ENCODE peak calls at places on chromosomes 5 and 9, in four cellular contexts. N is omental fat pad; C is CD8-positive, alpha-beta T cell; W is cardiac fibroblast. I is an unnamed sample.
A peak's percentile ranks its signal among the peaks of the same experiment; 100 is the strongest.

GRCh38 chr9:137103206-137103999 is 11.1 kb downstream of the DPP7 start:
- DNase-seq in N (no peak), C (no peak), W (no peak), I (no peak)

GRCh38 chr5:145697251-145698016 is 137.7 kb downstream of the PRELID2 start:
- DNase-seq in N (no peak), C (no peak), W (peak; percentile 77), I (no peak)

GRCh38 chr5:56819027-56819881 is 3.9 kb downstream of the MAP3K1 start:
- DNase-seq in N (no peak), C (no peak), W (peak; percentile 25), I (no peak)

GRCh38 chr9:27726244-27727141 is 153.2 kb upstream of the C9orf72 start:
- DNase-seq in N (no peak), C (peak; percentile 2), W (peak; percentile 75), I (peak; percentile 51)

GRCh38 chr5:141707535-141707934 is 25.5 kb upstream of the ARAP3 start:
- DNase-seq in N (no peak), C (no peak), W (no peak), I (no peak)

GRCh38 chr5:173774212-173774850 is 113.8 kb upstream of the CPEB4 start:
- DNase-seq in N (no peak), C (no peak), W (no peak), I (no peak)

GRCh38 chr5:112533315-112533867 is 114.3 kb upstream of the EPB41L4A start:
- DNase-seq in N (no peak), C (no peak), W (no peak), I (no peak)

GRCh38 chr5:111670826-111671492 is 86.0 kb downstream of the NREP start:
- DNase-seq in N (no peak), C (no peak), W (no peak), I (no peak)

GRCh38 chr5:82045526-82046267 is 73.9 kb downstream of the ATG10 start:
- DNase-seq in N (no peak), C (no peak), W (peak; percentile 58), I (no peak)

GRCh38 chr5:154943527-154943926 is 2.7 kb downstream of the MRPL22 start:
- DNase-seq in N (no peak), C (no peak), W (no peak), I (no peak)

GRCh38 chr9:38154501-38155421 is 85.7 kb upstream of the SHB start:
- DNase-seq in N (no peak), C (no peak), W (no peak), I (peak; percentile 65)

GRCh38 chr5:157473383-157474370 is 13.7 kb downstream of the NIPAL4 start:
- DNase-seq in N (no peak), C (no peak), W (peak; percentile 31), I (no peak)

GRCh38 chr9:68802525-68803015 is 97.5 kb downstream of the PIP5K1B start:
- DNase-seq in N (no peak), C (no peak), W (no peak), I (no peak)

GRCh38 chr5:171762016-171762415 is 23.6 kb upstream of the SMIM23 start:
- DNase-seq in N (no peak), C (no peak), W (no peak), I (no peak)

GRCh38 chr9:108108802-108109448 is 619.4 kb upstream of the KLF4 start:
- DNase-seq in N (no peak), C (no peak), W (peak; percentile 49), I (no peak)

GRCh38 chr5:180959661-180960060 is 29.0 kb upstream of the BTNL3 start:
- DNase-seq in N (no peak), C (no peak), W (no peak), I (no peak)

GRCh38 chr9:125240649-125240999 is 519 bp downstream of the HSPA5 start:
- DNase-seq in N (no peak), C (peak; percentile 17), W (peak; percentile 40), I (peak; percentile 37)

GRCh38 chr9:22088372-22089063 is 79.4 kb upstream of the CDKN2B start:
- DNase-seq in N (no peak), C (no peak), W (no peak), I (no peak)

GRCh38 chr9:98287383-98287782 is 31.9 kb upstream of the TBC1D2 start:
- DNase-seq in N (no peak), C (no peak), W (peak; percentile 10), I (no peak)

GRCh38 chr5:58615931-58616330 is 33.1 kb downstream of the RAB3C start:
- DNase-seq in N (no peak), C (no peak), W (no peak), I (no peak)

GRCh38 chr5:31449175-31449574 is 82.7 kb downstream of the DROSHA start:
- DNase-seq in N (no peak), C (no peak), W (peak; percentile 32), I (no peak)

GRCh38 chr5:142888469-142889085 is 118.4 kb downstream of the ARHGAP26 start:
- DNase-seq in N (no peak), C (no peak), W (peak; percentile 75), I (no peak)

GRCh38 chr5:83387041-83387440 is 84.5 kb upstream of the VCAN start:
- DNase-seq in N (no peak), C (no peak), W (no peak), I (no peak)

GRCh38 chr9:131995382-131995781 is 84.3 kb downstream of the MED27 start:
- DNase-seq in N (no peak), C (no peak), W (no peak), I (no peak)

GRCh38 chr9:114276908-114277821 is 45.7 kb upstream of the ORM1 start:
- DNase-seq in N (peak; percentile 25), C (no peak), W (peak; percentile 88), I (peak; percentile 82)

GRCh38 chr9:124271660-124272059 is 13.9 kb downstream of the NEK6 start:
- DNase-seq in N (no peak), C (no peak), W (no peak), I (no peak)

GRCh38 chr9:71592400-71592799 is 175.9 kb downstream of the CEMIP2 start:
- DNase-seq in N (no peak), C (no peak), W (no peak), I (no peak)

GRCh38 chr5:116575635-116576042 is 1.0 kb upstream of the SEMA6A start:
- DNase-seq in N (no peak), C (no peak), W (peak; percentile 3), I (no peak)

GRCh38 chr5:169084775-169085566 is 216.0 kb downstream of the SLIT3 start:
- DNase-seq in N (no peak), C (no peak), W (no peak), I (peak; percentile 21)

GRCh38 chr5:120174089-120174488 is 290.0 kb upstream of the PRR16 start:
- DNase-seq in N (no peak), C (no peak), W (no peak), I (no peak)

GRCh38 chr5:87536365-87536764 is 123.6 kb upstream of the CCNH start:
- DNase-seq in N (no peak), C (no peak), W (no peak), I (no peak)

GRCh38 chr5:87541033-87541432 is 128.3 kb upstream of the CCNH start:
- DNase-seq in N (peak; percentile 40), C (no peak), W (peak; percentile 67), I (no peak)

GRCh38 chr5:87541668-87542067 is 128.9 kb upstream of the CCNH start:
- DNase-seq in N (no peak), C (no peak), W (no peak), I (no peak)

GRCh38 chr5:87539839-87540238 is 127.1 kb upstream of the CCNH start:
- DNase-seq in N (no peak), C (no peak), W (no peak), I (no peak)
- TF ChIP-seq CTCF in N (no peak), C (no peak), W (no peak), I (no peak)

GRCh38 chr9:20205821-20206220 is 416.5 kb downstream of the MLLT3 start:
- DNase-seq in N (no peak), C (no peak), W (no peak), I (no peak)
- TF ChIP-seq CTCF in N (no peak), C (no peak), W (no peak), I (no peak)

GRCh38 chr9:76396597-76396996 is 2.4 kb upstream of the RFK start:
- DNase-seq in N (no peak), C (no peak), W (no peak), I (no peak)

GRCh38 chr9:76395381-76395780 is 1.2 kb upstream of the RFK start:
- DNase-seq in N (no peak), C (no peak), W (no peak), I (peak; percentile 56)

GRCh38 chr9:76394896-76395244 is 644 bp upstream of the RFK start:
- DNase-seq in N (no peak), C (peak; percentile 34), W (peak; percentile 44), I (peak; percentile 89)

GRCh38 chr9:76396144-76396543 is 1.9 kb upstream of the RFK start:
- DNase-seq in N (no peak), C (no peak), W (no peak), I (peak; percentile 58)

DNA sequence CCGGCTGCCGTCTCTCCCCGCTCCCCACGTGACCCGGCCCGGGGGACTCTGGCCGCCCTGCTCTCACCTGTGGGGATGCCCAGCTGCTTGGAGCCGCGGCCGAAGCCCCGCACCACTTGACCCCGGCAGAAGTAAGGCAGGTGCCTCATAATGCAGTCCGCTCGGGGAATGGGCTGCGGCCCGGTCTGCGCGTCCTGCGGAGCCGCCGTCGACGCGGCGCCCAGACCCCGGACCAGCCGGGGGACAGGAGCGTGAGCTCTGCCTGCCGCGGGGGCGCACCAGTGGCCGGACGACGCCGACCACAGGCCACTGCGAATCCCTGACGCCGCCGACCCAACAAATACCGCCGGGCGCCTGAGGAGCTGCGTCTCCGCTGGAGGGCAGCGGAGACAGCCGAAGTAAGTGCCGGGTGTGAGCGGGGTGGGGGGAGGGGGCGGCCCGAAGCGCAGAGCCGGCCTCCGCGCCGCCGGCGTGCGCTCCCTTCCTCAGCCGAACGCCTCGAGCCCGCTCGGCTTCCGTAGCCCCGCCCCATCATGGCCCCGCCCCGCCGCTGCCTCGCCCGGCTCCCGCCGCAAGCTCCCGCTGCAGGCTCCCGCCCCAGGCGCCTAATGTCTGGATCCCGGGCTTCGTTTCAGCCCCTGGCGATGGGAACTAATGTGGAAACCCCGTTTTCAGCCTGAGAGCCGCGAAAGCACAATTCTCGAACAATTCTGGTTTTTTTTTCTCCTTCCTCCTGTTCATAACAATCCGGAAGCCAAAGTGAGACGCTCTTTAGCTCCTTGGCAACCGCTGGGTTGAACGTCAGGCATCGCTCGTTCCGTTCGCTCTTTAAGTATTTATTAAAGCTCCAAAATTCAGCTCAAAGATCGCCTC is at the start of gene RFK:
- DNase-seq in N (peak; percentile 50), C (peak; percentile 89), W (peak; percentile 97), I (peak; percentile 99)
- TF ChIP-seq CTCF in N (no peak), C (no peak), W (no peak), I (no peak)

GRCh38 chr5:76113103-76113502 is 29.9 kb downstream of the SV2C start:
- DNase-seq in N (no peak), C (no peak), W (no peak), I (no peak)
- TF ChIP-seq CTCF in N (no peak), C (no peak), W (no peak), I (no peak)

GRCh38 chr5:14184082-14184481 is 40.9 kb downstream of the TRIO start:
- DNase-seq in N (no peak), C (no peak), W (no peak), I (no peak)

GRCh38 chr5:14181299-14181968 is 38.3 kb downstream of the TRIO start:
- DNase-seq in N (no peak), C (no peak), W (no peak), I (no peak)

GRCh38 chr5:14184725-14185124 is 41.6 kb downstream of the TRIO start:
- DNase-seq in N (no peak), C (no peak), W (peak; percentile 35), I (no peak)

GRCh38 chr5:14183187-14183939 is 40.2 kb downstream of the TRIO start:
- DNase-seq in N (no peak), C (no peak), W (no peak), I (no peak)

GRCh38 chr5:14182761-14183160 is 39.6 kb downstream of the TRIO start:
- DNase-seq in N (no peak), C (no peak), W (no peak), I (no peak)
- TF ChIP-seq CTCF in N (no peak), C (no peak), W (no peak), I (no peak)

GRCh38 chr5:1344975-1345838 is at the start of gene CLPTM1L:
- DNase-seq in N (peak; percentile 51), C (peak; percentile 86), W (peak; percentile 87), I (peak; percentile 96)
- TF ChIP-seq CTCF in N (no peak), C (no peak), W (no peak), I (no peak)

I was measured in lower leg skin.